ENCODE peak calls at places on chromosome 1, in six cellular contexts. One of them, this sample, is unnamed.

GRCh38 chr1:61392417-61393242 is 310.3 kb downstream of the NFIA start:
- DNase-seq in endothelial cell: no peak
- DNase-seq in CD8-positive, alpha-beta T cell: no peak
- DNase-seq in activated CD4-positive, alpha-beta T cell treated with anti-CD3 and anti-CD28 coated beads, Interleukin-2, amount 10 ng/mL, durations not matched to agents 24 days and 14 days: no peak
- DNase-seq in activated T-helper 1 cell treated with Interleukin-2 at 50 U/mL for 16 hours: no peak
- DNase-seq in retinal pigment epithelial cell: no peak
- DNase-seq in this sample: no peak

GRCh38 chr1:38872401-38873026 is 634 bp downstream of the MYCBP start:
- DNase-seq in activated T-helper 1 cell treated with Interleukin-2 at 50 U/mL for 16 hours: peak; percentile 9
- DNase-seq in CD8-positive, alpha-beta T cell: no peak
- DNase-seq in activated CD4-positive, alpha-beta T cell treated with anti-CD3 and anti-CD28 coated beads, Interleukin-2, amount 10 ng/mL, durations not matched to agents 24 days and 14 days: peak; percentile 82
- DNase-seq in retinal pigment epithelial cell: no peak
- DNase-seq in endothelial cell: peak; percentile 30
- DNase-seq in this sample: peak; percentile 5

GRCh38 chr1:19682257-19682656 is 17.6 kb downstream of the HTR6 start:
- DNase-seq in CD8-positive, alpha-beta T cell: no peak
- DNase-seq in activated T-helper 1 cell treated with Interleukin-2 at 50 U/mL for 16 hours: no peak
- DNase-seq in retinal pigment epithelial cell: no peak
- DNase-seq in endothelial cell: no peak
- DNase-seq in activated CD4-positive, alpha-beta T cell treated with anti-CD3 and anti-CD28 coated beads, Interleukin-2, amount 10 ng/mL, durations not matched to agents 24 days and 14 days: no peak
- DNase-seq in this sample: no peak

GRCh38 chr1:4057603-4058002 is 157.5 kb upstream of the C1orf174 start:
- DNase-seq in activated CD4-positive, alpha-beta T cell treated with anti-CD3 and anti-CD28 coated beads, Interleukin-2, amount 10 ng/mL, durations not matched to agents 24 days and 14 days: no peak
- DNase-seq in CD8-positive, alpha-beta T cell: no peak
- DNase-seq in endothelial cell: no peak
- DNase-seq in activated T-helper 1 cell treated with Interleukin-2 at 50 U/mL for 16 hours: no peak
- DNase-seq in retinal pigment epithelial cell: no peak
- DNase-seq in this sample: no peak

GRCh38 chr1:24186993-24187790 is at the start of gene IFNLR1:
- DNase-seq in activated CD4-positive, alpha-beta T cell treated with anti-CD3 and anti-CD28 coated beads, Interleukin-2, amount 10 ng/mL, durations not matched to agents 24 days and 14 days: peak; percentile 90
- DNase-seq in CD8-positive, alpha-beta T cell: peak; percentile 22
- DNase-seq in activated T-helper 1 cell treated with Interleukin-2 at 50 U/mL for 16 hours: peak; percentile 58
- DNase-seq in endothelial cell: peak; percentile 44
- DNase-seq in retinal pigment epithelial cell: no peak
- DNase-seq in this sample: peak; percentile 56

GRCh38 chr1:225454733-225455132 is 26.9 kb upstream of the LBR start:
- DNase-seq in activated CD4-positive, alpha-beta T cell treated with anti-CD3 and anti-CD28 coated beads, Interleukin-2, amount 10 ng/mL, durations not matched to agents 24 days and 14 days: peak; percentile 79
- DNase-seq in retinal pigment epithelial cell: peak; percentile 76
- DNase-seq in endothelial cell: no peak
- DNase-seq in CD8-positive, alpha-beta T cell: no peak
- DNase-seq in activated T-helper 1 cell treated with Interleukin-2 at 50 U/mL for 16 hours: no peak
- DNase-seq in this sample: no peak

GRCh38 chr1:70083519-70083918 is 121.9 kb downstream of the LRRC40 start:
- DNase-seq in CD8-positive, alpha-beta T cell: no peak
- DNase-seq in retinal pigment epithelial cell: no peak
- DNase-seq in endothelial cell: no peak
- DNase-seq in activated CD4-positive, alpha-beta T cell treated with anti-CD3 and anti-CD28 coated beads, Interleukin-2, amount 10 ng/mL, durations not matched to agents 24 days and 14 days: no peak
- DNase-seq in activated T-helper 1 cell treated with Interleukin-2 at 50 U/mL for 16 hours: no peak
- DNase-seq in this sample: no peak

GRCh38 chr1:157132111-157132510 is 6.1 kb downstream of the ETV3 start:
- DNase-seq in retinal pigment epithelial cell: no peak
- DNase-seq in CD8-positive, alpha-beta T cell: no peak
- DNase-seq in activated T-helper 1 cell treated with Interleukin-2 at 50 U/mL for 16 hours: no peak
- DNase-seq in endothelial cell: no peak
- DNase-seq in activated CD4-positive, alpha-beta T cell treated with anti-CD3 and anti-CD28 coated beads, Interleukin-2, amount 10 ng/mL, durations not matched to agents 24 days and 14 days: no peak
- DNase-seq in this sample: no peak

This sample was measured in T-cell.